ENCODE peak calls at places on chromosome 15, in nine cellular contexts. B is T-helper 1 cell; K is globus pallidus; P is GM23338; T is NCI-H146; Y is fibroblast of the conjunctiva; C is activated CD4-positive, alpha-beta T cell treated with anti-CD3 and anti-CD28 coated beads for 48 hours; H is fibroblast of pulmonary artery; X is activated gamma-delta T cell treated with Interleukin-2 at 50 U/mL for 16 hours. L is an unnamed sample.
A peak's percentile ranks its signal among the peaks of the same experiment; 100 is the strongest.

GRCh38 chr15:59138243-59138642 is 33.3 kb downstream of the CCNB2 start:
- DNase-seq in B (peak; percentile 37), K (no peak), P (peak; percentile 91), T (peak; percentile 26), Y (peak; percentile 16), C (peak; percentile 74), H (peak; percentile 54), X (peak; percentile 48), L (peak; percentile 61)

GRCh38 chr15:67146214-67146613 is 80.8 kb downstream of the SMAD3 start:
- DNase-seq in B (no peak), K (no peak), P (no peak), T (no peak), Y (no peak), C (no peak), H (peak; percentile 91), X (no peak), L (peak; percentile 59)

GRCh38 chr15:81575436-81576123 is 201.6 kb upstream of the TMC3 start:
- DNase-seq in B (no peak), K (no peak), P (peak; percentile 23), T (peak; percentile 54), Y (no peak), C (no peak), H (peak; percentile 6), X (no peak), L (peak; percentile 82)

GRCh38 chr15:93244691-93245615 is 155.9 kb upstream of the RGMA start:
- DNase-seq in B (no peak), K (no peak), P (no peak), T (no peak), Y (no peak), C (no peak), H (no peak), X (no peak), L (no peak)

GRCh38 chr15:60721706-60722105 is 242.8 kb upstream of the ICE2 start:
- DNase-seq in B (no peak), K (no peak), P (no peak), T (no peak), Y (no peak), C (no peak), H (peak; percentile 24), X (no peak), L (peak; percentile 74)

GRCh38 chr15:62976301-62976842 is 66.2 kb upstream of the TPM1 start:
- DNase-seq in B (no peak), K (no peak), P (no peak), T (no peak), Y (no peak), C (no peak), H (peak; percentile 30), X (no peak), L (no peak)

GRCh38 chr15:85142324-85142723 is 160.7 kb downstream of the PDE8A start:
- DNase-seq in B (no peak), K (no peak), P (no peak), T (no peak), Y (peak; percentile 21), C (no peak), H (peak; percentile 57), X (no peak), L (no peak)

GRCh38 chr15:42549052-42549491 is 434 bp downstream of the HAUS2 start:
- DNase-seq in B (peak; percentile 7), K (peak; percentile 36), P (peak; percentile 56), T (peak; percentile 35), Y (peak; percentile 12), C (peak; percentile 26), H (peak; percentile 35), X (no peak), L (peak; percentile 63)

GRCh38 chr15:38828031-38828532 is 263.5 kb upstream of the RASGRP1 start:
- DNase-seq in B (no peak), K (no peak), P (no peak), T (no peak), Y (no peak), C (no peak), H (peak; percentile 95), X (no peak), L (no peak)